ENCODE peak calls at places on chromosomes 1 and 21, in five cellular contexts. F is CD8-positive, alpha-beta T cell; K is IMR-90; Q is heart right ventricle; J is hepatocyte. M is an unnamed sample.

GRCh38 chr1:235304549-235305451 is 23.2 kb downstream of the ARID4B start:
- DNase-seq in F (no peak), J (no peak), Q (no peak), K (peak; percentile 31), M (no peak)

GRCh38 chr1:214463596-214463995 is 87.8 kb downstream of the PTPN14 start:
- DNase-seq in J (no peak), Q (no peak), F (no peak), K (no peak), M (no peak)

GRCh38 chr1:59232209-59232608 is 64.7 kb upstream of the FGGY start:
- DNase-seq in K (peak; percentile 34), F (no peak), J (peak; percentile 38), Q (no peak), M (no peak)

GRCh38 chr1:42756956-42757891 is 9.6 kb downstream of the P3H1 start:
- DNase-seq in F (no peak), Q (no peak), K (peak; percentile 72), J (peak; percentile 76), M (no peak)

GRCh38 chr1:20058531-20058930 is 11.5 kb upstream of the PLA2G5 start:
- DNase-seq in J (no peak), K (peak; percentile 82), Q (no peak), F (peak; percentile 11), M (no peak)

GRCh38 chr1:41537788-41538351 is 53.4 kb upstream of the EDN2 start:
- DNase-seq in Q (peak; percentile 68), J (peak; percentile 78), K (peak; percentile 88), F (no peak), M (peak; percentile 80)

GRCh38 chr21:8993284-8993942 is 1528.0 kb upstream of the TPTE start:
- DNase-seq in K (no peak), Q (no peak), J (no peak), F (no peak), M (no peak)

GRCh38 chr1:75954594-75954993 is 22.4 kb upstream of the ASB17 start:
- DNase-seq in J (no peak), F (no peak), K (peak; percentile 14), Q (no peak), M (no peak)

GRCh38 chr1:238991730-238992490 is 394.5 kb upstream of the CHRM3 start:
- DNase-seq in K (no peak), F (no peak), J (no peak), Q (no peak), M (no peak)

GRCh38 chr1:230342019-230342418 is 84.1 kb downstream of the PGBD5 start:
- DNase-seq in Q (no peak), J (no peak), K (no peak), F (no peak), M (no peak)

GRCh38 chr1:235513495-235514366 is 9.5 kb upstream of the B3GALNT2 start:
- DNase-seq in J (peak; percentile 83), K (peak; percentile 73), Q (peak; percentile 62), F (no peak), M (no peak)

GRCh38 chr1:184910005-184910404 is 64.3 kb downstream of the NIBAN1 start:
- DNase-seq in K (no peak), F (no peak), Q (no peak), J (no peak), M (no peak)

GRCh38 chr1:169363046-169363756 is 4.4 kb downstream of the NME7 start:
- DNase-seq in J (no peak), Q (no peak), F (no peak), K (peak; percentile 94), M (no peak)

GRCh38 chr1:22821027-22821426 is 110.4 kb downstream of the EPHB2 start:
- DNase-seq in J (no peak), K (no peak), F (no peak), Q (no peak), M (no peak)

GRCh38 chr1:10911274-10912166 is 100.9 kb upstream of the TARDBP start:
- DNase-seq in Q (no peak), K (no peak), J (no peak), F (no peak), M (no peak)

GRCh38 chr1:10908266-10908665 is 104.2 kb upstream of the TARDBP start:
- DNase-seq in Q (no peak), J (no peak), F (no peak), K (no peak), M (no peak)

GRCh38 chr1:10912441-10912840 is 100.0 kb upstream of the TARDBP start:
- DNase-seq in F (no peak), J (no peak), K (no peak), Q (no peak), M (no peak)

GRCh38 chr1:10910490-10911273 is 101.8 kb upstream of the TARDBP start:
- DNase-seq in J (no peak), K (no peak), F (no peak), Q (no peak), M (no peak)

GRCh38 chr1:10909697-10910489 is 102.6 kb upstream of the TARDBP start:
- DNase-seq in F (peak; percentile 67), J (peak; percentile 61), Q (no peak), K (no peak), M (peak; percentile 35)
- TF ChIP-seq CTCF in F (peak; percentile 66), J (peak; percentile 60), Q (peak; percentile 39), K (peak; percentile 38), M (peak; percentile 60)

DNA sequence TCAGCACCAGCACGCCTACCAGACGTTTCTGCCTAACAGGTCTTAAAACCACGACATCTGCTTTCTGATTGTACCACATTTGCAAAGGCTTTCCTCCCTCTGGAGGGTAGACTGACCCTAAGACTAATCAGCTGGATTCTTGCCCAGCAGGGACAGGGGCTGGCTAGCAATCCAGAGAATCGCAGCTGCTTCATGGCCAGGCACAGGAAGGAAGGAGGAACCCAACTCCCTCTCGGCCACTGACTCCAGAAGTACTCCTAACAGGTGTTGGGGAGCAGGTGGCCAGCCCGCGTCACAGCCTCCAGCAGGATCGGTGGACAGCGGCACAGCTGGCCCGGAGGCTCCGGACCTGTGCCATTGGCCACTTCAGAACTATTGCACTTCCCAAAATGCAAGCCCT is 180.8 kb downstream of the NPHP4 start:
- DNase-seq in K (no peak), F (no peak), Q (no peak), J (no peak), M (no peak)
- H3K27me3 ChIP-seq in K (no peaks in the 10 kb centered on the region), F (no peaks in the 10 kb centered on the region), Q (no peaks in the 10 kb centered on the region), J (no peaks in the 10 kb centered on the region), M (peaks cover 73% of the 10 kb centered on the region)

GRCh38 chr1:27567183-27567526 is 36.8 kb downstream of the AHDC1 start:
- DNase-seq in Q (no peak), F (no peak), K (no peak), J (peak; percentile 38), M (no peak)
- H3K4me1 ChIP-seq in Q (peaks cover 98% of the 10 kb centered on the region), F (peaks cover 16% of the 10 kb centered on the region), K (peaks cover 59% of the 10 kb centered on the region), J (peaks cover 94% of the 10 kb centered on the region), M (peaks cover 100% of the 10 kb centered on the region)

GRCh38 chr1:81466970-81467369 is 333.8 kb upstream of the ADGRL2 start:
- DNase-seq in Q (no peak), F (no peak), K (no peak), J (peak; percentile 10), M (no peak)
- TF ChIP-seq CTCF in Q (no peak), F (no peak), K (no peak), J (no peak), M (no peak)

GRCh38 chr1:3114131-3114744 is 45.2 kb downstream of the PRDM16 start:
- DNase-seq in J (no peak), F (no peak), Q (no peak), K (no peak), M (no peak)
- H3K27me3 ChIP-seq in J (no peaks in the 10 kb centered on the region), F (no peaks in the 10 kb centered on the region), Q (no peaks in the 10 kb centered on the region), K (no peaks in the 10 kb centered on the region), M (peaks cover 17% of the 10 kb centered on the region)

DNA sequence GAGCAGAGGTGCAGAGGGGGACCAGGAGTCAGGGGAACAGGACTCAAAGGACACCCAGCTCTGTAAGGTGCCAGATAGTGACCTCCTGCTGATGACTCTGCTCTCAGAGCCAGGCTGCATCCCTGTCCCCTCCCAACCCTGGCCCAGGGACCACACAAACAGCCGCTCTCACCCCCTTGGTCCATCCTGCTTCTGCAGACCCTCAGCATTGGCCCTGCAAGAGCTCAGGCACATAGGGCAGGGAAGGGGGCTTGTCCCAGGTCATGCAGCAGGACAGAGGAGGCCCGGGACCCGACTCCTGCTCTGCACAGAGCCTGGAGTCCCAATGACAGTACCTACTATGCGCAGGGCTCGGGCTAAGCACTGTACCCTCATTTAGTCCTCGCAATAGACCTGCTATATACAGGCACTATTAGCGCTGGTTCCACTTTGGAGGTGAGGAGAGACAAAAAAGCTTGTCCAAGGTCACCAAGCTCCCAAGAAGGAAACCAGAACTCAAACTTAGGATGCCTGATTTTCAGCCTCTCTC is 15.7 kb downstream of the EPHA2 start:
- DNase-seq in J (no peak), Q (no peak), K (no peak), F (no peak), M (no peak)
- H3K4me1 ChIP-seq in J (peaks cover 49% of the 10 kb centered on the region), Q (peaks cover 60% of the 10 kb centered on the region), K (peaks cover 46% of the 10 kb centered on the region), F (no peaks in the 10 kb centered on the region), M (peaks cover 71% of the 10 kb centered on the region)

GRCh38 chr1:51628715-51629590 is 12.1 kb downstream of the OSBPL9 start:
- DNase-seq in J (no peak), K (no peak), Q (no peak), F (no peak), M (no peak)
- TF ChIP-seq CTCF in J (no peak), K (no peak), Q (no peak), F (no peak), M (no peak)

GRCh38 chr1:110605446-110605845 is 712 bp downstream of the KCNA2 start:
- DNase-seq in J (no peak), K (no peak), F (no peak), Q (no peak), M (no peak)

GRCh38 chr1:110605901-110606783 is at the start of gene KCNA2:
- DNase-seq in F (no peak), J (peak; percentile 55), Q (peak; percentile 55), K (no peak), M (peak; percentile 53)

GRCh38 chr1:110606784-110607662 is 865 bp upstream of the KCNA2 start:
- DNase-seq in Q (no peak), F (no peak), K (no peak), J (peak; percentile 23), M (peak; percentile 15)

GRCh38 chr1:110608247-110608646 is 2.1 kb upstream of the KCNA2 start:
- DNase-seq in K (no peak), F (no peak), Q (no peak), J (no peak), M (no peak)

DNA sequence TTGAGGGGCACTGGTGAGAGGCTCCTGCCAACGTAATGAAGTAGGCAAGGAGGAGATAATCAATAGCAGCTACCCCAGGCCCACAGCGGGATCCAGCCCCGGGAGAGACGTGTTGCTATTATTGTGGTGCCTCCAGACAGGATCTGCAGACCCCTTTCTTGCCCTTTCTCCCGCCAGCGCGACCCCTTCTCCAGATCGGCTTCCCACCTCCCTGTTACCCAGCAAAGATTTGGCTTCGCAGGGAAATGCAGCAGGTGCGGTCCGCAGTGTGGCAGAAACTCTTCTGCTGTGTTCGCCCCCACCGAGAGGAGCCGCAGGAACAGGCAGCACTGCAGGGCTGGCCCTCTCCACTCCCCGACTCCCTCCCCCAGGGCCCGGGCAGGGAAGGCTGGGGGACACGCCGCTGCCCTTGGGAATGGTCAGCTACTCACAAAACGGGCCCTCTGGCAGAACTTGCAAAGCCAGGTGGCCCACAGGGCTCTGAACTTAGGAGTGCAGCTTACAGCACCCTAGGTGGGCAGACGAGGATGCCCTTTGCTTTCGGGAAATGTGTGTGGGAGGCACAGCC is 1.6 kb upstream of the KCNA2 start:
- DNase-seq in F (no peak), K (no peak), Q (no peak), J (no peak), M (no peak)
- H3K27me3 ChIP-seq in F (peaks cover 20% of the 10 kb centered on the region), K (peaks cover 71% of the 10 kb centered on the region), Q (peaks cover 11% of the 10 kb centered on the region), J (peaks cover 73% of the 10 kb centered on the region), M (peaks cover 100% of the 10 kb centered on the region)

M was measured in left ventricle myocardium inferior.